ENCODE peak calls at places on chromosomes 1 and 21, in seven cellular contexts. B is GM12891, D is GM12878, S is K562, U is HepG2, V is SK-N-SH, R is H1. O is an unnamed sample.

GRCh38 chr1:226425431-226426031 is 17.6 kb upstream of the PARP1 start:
- DNase-seq in S (peak; percentile 35), D (no peak), V (no peak), B (no peak), R (no peak), U (no peak), O (no peak)

GRCh38 chr1:54278941-54279422 is 79.0 kb downstream of the MRPL37 start:
- DNase-seq in S (no peak), D (no peak), R (no peak), U (no peak), V (no peak), B (no peak), O (no peak)

GRCh38 chr1:187527346-187527745 is 698.6 kb downstream of the PLA2G4A start:
- DNase-seq in V (no peak), D (no peak), U (no peak), R (no peak), S (no peak), B (no peak), O (no peak)

GRCh38 chr1:153550398-153550758 is 1.3 kb upstream of the S100A3 start:
- DNase-seq in U (no peak), S (no peak), V (no peak), B (no peak), D (no peak), R (no peak), O (no peak)

GRCh38 chr1:8495928-8496401 is 178.1 kb downstream of the SLC45A1 start:
- DNase-seq in U (no peak), D (no peak), S (peak; percentile 21), B (no peak), R (no peak), V (no peak), O (no peak)

GRCh38 chr1:84871181-84871580 is 21.8 kb downstream of the LPAR3 start:
- DNase-seq in R (no peak), B (no peak), S (no peak), D (no peak), U (no peak), V (no peak), O (no peak)

GRCh38 chr1:162219461-162219860 is 150.0 kb downstream of the NOS1AP start:
- DNase-seq in S (no peak), D (no peak), U (no peak), V (no peak), B (no peak), R (no peak), O (no peak)

GRCh38 chr21:42567861-42568260 is 54.2 kb downstream of the SLC37A1 start:
- DNase-seq in D (no peak), R (no peak), B (no peak), U (no peak), S (no peak), V (no peak), O (no peak)

GRCh38 chr1:223794040-223794880 is 51.5 kb downstream of the TP53BP2 start:
- DNase-seq in B (no peak), R (no peak), S (peak; percentile 33), V (no peak), U (no peak), D (no peak), O (no peak)

GRCh38 chr1:210915890-210916507 is 217.9 kb downstream of the KCNH1 start:
- DNase-seq in U (no peak), S (no peak), B (no peak), V (no peak), R (no peak), D (no peak), O (no peak)

GRCh38 chr1:88061830-88062177 is 622.3 kb upstream of the PKN2 start:
- DNase-seq in B (no peak), V (no peak), R (no peak), D (no peak), U (no peak), S (no peak), O (no peak)

GRCh38 chr21:45845063-45845789 is 136.3 kb upstream of the COL6A1 start:
- DNase-seq in R (no peak), D (no peak), U (no peak), V (no peak), S (no peak), B (no peak), O (no peak)

GRCh38 chr21:45847870-45848269 is 133.7 kb upstream of the COL6A1 start:
- DNase-seq in R (no peak), D (no peak), S (no peak), V (no peak), B (no peak), U (no peak), O (no peak)

GRCh38 chr21:45846373-45847160 is 135.0 kb upstream of the COL6A1 start:
- DNase-seq in D (no peak), B (no peak), R (no peak), U (no peak), V (no peak), S (no peak), O (no peak)

GRCh38 chr21:45844181-45844580 is 137.4 kb upstream of the COL6A1 start:
- DNase-seq in R (no peak), U (no peak), S (no peak), B (no peak), D (no peak), V (no peak), O (no peak)

DNA sequence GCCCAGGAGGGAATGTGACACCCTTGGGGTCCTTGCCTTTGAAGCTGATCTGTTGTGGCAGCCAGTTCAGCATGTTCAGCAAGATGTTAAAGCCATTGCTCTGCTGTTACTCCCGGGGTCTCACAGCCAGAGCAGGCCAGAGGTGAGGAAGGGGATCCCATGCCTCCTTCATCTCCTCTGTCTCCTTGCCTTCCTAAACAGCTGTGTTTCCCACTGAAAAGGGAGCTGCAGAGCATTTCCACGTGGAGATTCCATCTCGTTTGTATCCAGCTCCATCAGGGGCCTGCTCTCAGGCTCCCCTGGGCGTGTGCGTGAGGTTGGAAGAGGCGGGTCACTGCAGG is 135.8 kb upstream of the COL6A1 start:
- DNase-seq in R (no peak), B (no peak), U (no peak), V (no peak), S (no peak), D (no peak), O (no peak)
- TF ChIP-seq TAF1 in R (no peak), B (no peak), U (no peak), V (no peak), S (no peak), D (no peak), O (no peak)

DNA sequence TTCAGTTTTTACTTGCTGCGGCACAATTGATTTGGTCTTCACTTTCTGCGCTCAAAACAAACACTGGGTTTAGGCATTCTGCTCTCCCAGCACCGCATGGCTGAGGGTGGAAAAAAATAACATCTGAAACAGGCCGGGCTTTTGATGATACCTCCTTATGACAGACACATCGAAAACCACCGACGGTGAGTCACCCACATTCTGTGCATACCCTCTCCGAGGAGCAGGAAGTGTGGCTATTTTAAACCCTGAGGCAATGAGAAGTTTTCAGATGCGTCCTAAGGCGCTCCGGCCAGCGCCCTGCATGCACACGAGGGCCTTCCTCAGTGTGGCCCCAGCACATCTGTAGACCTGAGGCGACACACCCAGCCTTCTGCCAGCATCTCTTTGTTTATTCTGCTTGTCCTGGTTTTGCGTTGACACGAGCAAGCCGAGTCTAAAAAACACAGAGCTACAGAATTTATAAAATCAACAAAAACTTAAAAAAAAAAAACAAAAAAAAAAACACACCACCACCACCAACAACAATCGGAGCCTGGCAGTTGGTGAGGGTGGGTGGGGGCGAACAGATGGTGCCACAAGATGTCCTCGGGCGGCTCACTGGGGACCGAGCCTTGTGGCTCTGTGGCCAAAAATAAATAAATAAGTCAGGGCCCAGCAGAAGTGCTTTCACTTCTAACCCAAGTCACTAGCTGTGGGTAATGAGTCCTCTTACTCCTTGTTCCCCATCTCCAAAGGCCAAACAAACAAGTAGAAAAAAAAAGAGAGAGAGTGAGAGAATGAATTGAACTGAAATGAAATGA is 162.6 kb upstream of the IRF2BP2 start:
- DNase-seq in V (no peak), B (peak; percentile 70), R (peak; percentile 53), S (peak; percentile 80), D (peak; percentile 97), U (peak; percentile 93), O (peak; percentile 69)
- TF ChIP-seq TAF1 in V (peak; percentile 61), B (peak; percentile 56), R (no peak), S (peak; percentile 40), D (peak; percentile 64), U (no peak), O (no peak)

GRCh38 chr1:14983277-14983676 is 170.3 kb upstream of the TMEM51 start:
- DNase-seq in D (no peak), B (no peak), V (no peak), U (no peak), S (peak; percentile 34), R (no peak), O (no peak)

GRCh38 chr1:14989931-14990728 is 163.4 kb upstream of the TMEM51 start:
- DNase-seq in S (no peak), D (no peak), U (peak; percentile 18), V (no peak), B (no peak), R (no peak), O (no peak)

GRCh38 chr1:14993414-14993813 is 160.1 kb upstream of the TMEM51 start:
- DNase-seq in U (no peak), V (no peak), R (no peak), B (no peak), S (no peak), D (no peak), O (no peak)

GRCh38 chr1:14988636-14989035 is 164.9 kb upstream of the TMEM51 start:
- DNase-seq in S (no peak), B (no peak), V (no peak), U (no peak), D (no peak), R (no peak), O (no peak)

DNA sequence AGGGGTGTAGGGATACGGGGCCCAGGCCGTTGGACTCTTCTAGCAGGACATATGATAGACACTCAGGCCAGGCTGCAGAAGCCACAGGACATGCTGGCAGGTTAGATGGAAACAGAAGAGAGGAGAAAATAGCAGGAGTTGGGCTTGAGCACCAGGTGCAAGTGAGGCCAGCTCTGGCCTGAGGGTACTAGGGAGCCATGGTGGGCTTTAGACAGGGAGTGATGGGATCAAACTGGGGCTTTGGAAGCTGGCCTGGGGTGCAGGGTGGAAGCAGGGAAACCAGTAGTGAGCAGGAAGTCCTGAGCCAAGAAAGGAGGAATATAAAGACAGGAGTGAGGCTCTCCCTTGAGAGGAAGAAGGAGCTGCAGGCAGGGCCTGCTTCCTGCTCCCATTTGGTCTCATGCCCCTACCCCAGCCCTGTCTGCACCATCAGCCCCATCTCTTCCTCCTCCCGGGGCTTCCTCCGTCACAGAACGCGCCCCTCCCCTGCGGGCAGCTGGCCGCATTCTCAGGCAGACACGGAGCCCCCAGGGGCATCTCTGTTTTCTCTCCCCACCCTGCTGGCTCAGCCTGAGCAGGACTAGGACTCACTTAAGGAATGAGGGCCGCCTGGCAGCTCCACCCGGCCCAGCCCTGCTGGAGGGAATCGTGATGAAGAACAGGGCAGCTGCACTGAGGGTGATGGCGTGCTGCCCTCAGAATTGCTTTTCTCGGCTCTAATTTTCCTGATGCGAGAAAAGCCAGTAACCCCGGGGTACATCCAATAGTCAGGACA is 165.5 kb upstream of the TMEM51 start:
- DNase-seq in D (no peak), U (no peak), S (no peak), V (peak; percentile 61), B (no peak), R (no peak), O (no peak)
- TF ChIP-seq TAF1 in D (no peak), U (no peak), S (no peak), V (no peak), B (no peak), R (no peak), O (no peak)

DNA sequence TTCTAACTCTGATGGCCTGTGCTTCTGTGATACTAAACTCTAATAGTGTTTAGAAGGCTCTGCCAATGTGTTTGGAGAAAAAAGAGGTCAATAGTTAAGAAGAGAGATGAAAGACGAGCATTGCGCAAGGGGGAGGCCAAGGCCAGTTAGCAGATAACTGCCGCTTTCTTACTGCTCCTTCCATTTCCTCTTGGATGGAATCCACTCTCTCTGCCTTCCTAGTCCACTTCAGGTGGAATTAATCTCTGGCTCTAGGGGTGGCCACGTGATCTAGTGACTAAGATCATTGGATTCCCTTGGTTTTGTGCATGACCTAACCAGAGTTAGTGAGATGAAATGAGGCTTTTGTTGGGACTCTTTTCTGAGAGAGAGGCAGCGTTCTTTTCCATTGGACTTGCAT is 148.3 kb downstream of the ACTL8 start:
- DNase-seq in U (peak; percentile 10), R (no peak), S (no peak), D (no peak), V (no peak), B (no peak), O (no peak)
- TF ChIP-seq TAF1 in U (no peak), R (no peak), S (no peak), D (no peak), V (no peak), B (no peak), O (no peak)